ENCODE peak calls at places on chromosomes 16 and 17, in eight cellular contexts. O is epithelial cell of esophagus, K is A549, Z is heart left ventricle, X is GM12865, B is choroid plexus epithelial cell, N is astrocyte of the cerebellum, G is adrenal gland. Y is an unnamed sample.

GRCh38 chr17:73401911-73402310 is 90.1 kb upstream of the CDC42EP4 start:
- DNase-seq in O (no peak), K (no peak), Z (peak), X (peak), B (peak), N (peak), G (peak), Y (no peak)

GRCh38 chr16:57955572-57955971 is 15.4 kb downstream of the CNGB1 start:
- DNase-seq in O (peak), K (no peak), Z (no peak), X (no peak), B (no peak), N (no peak), G (peak), Y (no peak)

GRCh38 chr16:81204794-81205680 is 33.5 kb upstream of the BCO1 start:
- DNase-seq in O (peak), K (peak), Z (no peak), X (peak), B (peak), N (peak), G (peak), Y (no peak)

GRCh38 chr17:74362811-74363498 is 1.3 kb upstream of the BTBD17 start:
- DNase-seq in O (no peak), K (no peak), Z (no peak), X (no peak), B (no peak), N (no peak), G (no peak), Y (no peak)

GRCh38 chr17:44069974-44070454 is 521 bp upstream of the G6PC3 start:
- DNase-seq in O (peak), K (peak), Z (peak), X (no peak), B (peak), N (no peak), G (peak), Y (no peak)

GRCh38 chr16:4182581-4183257 is 59.2 kb downstream of the SRL start:
- DNase-seq in O (no peak), K (no peak), Z (peak), X (peak), B (no peak), N (no peak), G (no peak), Y (no peak)

GRCh38 chr16:50925758-50926357 is 184.0 kb downstream of the CYLD start:
- DNase-seq in O (peak), K (no peak), Z (no peak), X (no peak), B (no peak), N (no peak), G (no peak), Y (no peak)

GRCh38 chr16:47888142-47888541 is 267.7 kb downstream of the ABCC12 start:
- DNase-seq in O (peak), K (peak), Z (no peak), X (no peak), B (peak), N (no peak), G (no peak), Y (peak)

GRCh38 chr16:700684-701584 is 4.7 kb downstream of the FBXL16 start:
- DNase-seq in O (no peak), K (no peak), Z (no peak), X (no peak), B (no peak), N (no peak), G (no peak), Y (no peak)

GRCh38 chr16:56632160-56632847 is at the start of gene MT1M:
- DNase-seq in O (no peak), K (no peak), Z (peak), X (no peak), B (no peak), N (no peak), G (peak), Y (no peak)

GRCh38 chr16:69620564-69620963 is 54.8 kb downstream of the NFAT5 start:
- DNase-seq in O (peak), K (no peak), Z (no peak), X (no peak), B (peak), N (no peak), G (no peak), Y (no peak)

GRCh38 chr16:35198223-35199199 is 1739.1 kb downstream of the TP53TG3F start:
- DNase-seq in O (no peak), K (no peak), Z (no peak), X (no peak), B (no peak), N (no peak), G (no peak), Y (no peak)

GRCh38 chr16:57754354-57755060 is 18.9 kb downstream of the KATNB1 start:
- DNase-seq in O (no peak), K (no peak), Z (peak), X (no peak), B (no peak), N (no peak), G (no peak), Y (no peak)

GRCh38 chr17:8056232-8056975 is 17.5 kb downstream of the ALOX15B start:
- DNase-seq in O (peak), K (no peak), Z (no peak), X (peak), B (peak), N (peak), G (peak), Y (peak)

GRCh38 chr16:74813109-74813641 is 38.6 kb upstream of the FA2H start:
- DNase-seq in O (peak), K (peak), Z (peak), X (peak), B (peak), N (peak), G (peak), Y (peak)

GRCh38 chr17:7444682-7445010 is 215 bp upstream of the CHRNB1 start:
- DNase-seq in O (no peak), K (no peak), Z (no peak), X (no peak), B (no peak), N (no peak), G (no peak), Y (no peak)

GRCh38 chr16:57028086-57028485 is 38.7 kb downstream of the NLRC5 start:
- DNase-seq in O (peak), K (no peak), Z (no peak), X (no peak), B (no peak), N (no peak), G (no peak), Y (no peak)

GRCh38 chr17:348692-349425 is 3.7 kb downstream of the RPH3AL start:
- DNase-seq in O (peak), K (peak), Z (peak), X (no peak), B (peak), N (no peak), G (peak), Y (no peak)

DNA sequence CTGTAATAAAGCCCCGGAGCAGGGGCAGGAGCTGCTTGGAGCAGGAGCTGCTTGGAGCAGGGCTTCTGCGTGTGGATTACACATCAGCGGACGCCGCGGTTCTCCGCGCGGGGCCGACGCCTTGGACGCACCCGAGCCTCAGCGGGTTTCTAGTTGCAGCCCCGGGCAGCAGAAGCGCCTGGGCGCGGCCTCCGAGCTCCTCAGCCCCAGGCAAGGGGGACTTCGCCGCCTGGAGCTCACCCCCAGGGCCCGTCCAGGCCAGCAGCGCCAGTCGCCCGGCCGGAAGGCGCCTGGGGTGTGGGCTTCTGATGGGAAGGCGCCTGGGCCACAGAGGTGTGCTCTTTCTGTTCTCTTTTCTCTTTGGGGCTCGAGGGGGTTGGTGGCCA is 6.3 kb downstream of the FOXF1 start:
- DNase-seq in O (no peak), K (no peak), Z (peak), X (no peak), B (peak), N (no peak), G (no peak), Y (no peak)
- H3K4me3 ChIP-seq in O (no peak), K (no peak), Z (no peak), X (no peak), B (peak), N (peak), G (no peak), Y (no peak)

GRCh38 chr16:87658564-87659225 is 56.4 kb downstream of the JPH3 start:
- DNase-seq in O (no peak), K (no peak), Z (no peak), X (no peak), B (no peak), N (no peak), G (no peak), Y (no peak)

GRCh38 chr16:87664792-87665191 is 62.5 kb downstream of the JPH3 start:
- DNase-seq in O (no peak), K (no peak), Z (no peak), X (no peak), B (no peak), N (no peak), G (no peak), Y (no peak)

GRCh38 chr16:87665193-87665592 is 62.9 kb downstream of the JPH3 start:
- DNase-seq in O (no peak), K (no peak), Z (no peak), X (no peak), B (no peak), N (no peak), G (no peak), Y (no peak)

GRCh38 chr16:87662254-87663204 is 60.2 kb downstream of the JPH3 start:
- DNase-seq in O (no peak), K (no peak), Z (no peak), X (no peak), B (no peak), N (no peak), G (no peak), Y (no peak)

GRCh38 chr16:87661561-87661960 is 59.3 kb downstream of the JPH3 start:
- DNase-seq in O (peak), K (peak), Z (peak), X (peak), B (peak), N (no peak), G (peak), Y (no peak)
- TF ChIP-seq CTCF in O (no peak), K (no peak), Z (no peak), X (no peak), B (no peak), N (no peak), G (no peak), Y (no peak)

DNA sequence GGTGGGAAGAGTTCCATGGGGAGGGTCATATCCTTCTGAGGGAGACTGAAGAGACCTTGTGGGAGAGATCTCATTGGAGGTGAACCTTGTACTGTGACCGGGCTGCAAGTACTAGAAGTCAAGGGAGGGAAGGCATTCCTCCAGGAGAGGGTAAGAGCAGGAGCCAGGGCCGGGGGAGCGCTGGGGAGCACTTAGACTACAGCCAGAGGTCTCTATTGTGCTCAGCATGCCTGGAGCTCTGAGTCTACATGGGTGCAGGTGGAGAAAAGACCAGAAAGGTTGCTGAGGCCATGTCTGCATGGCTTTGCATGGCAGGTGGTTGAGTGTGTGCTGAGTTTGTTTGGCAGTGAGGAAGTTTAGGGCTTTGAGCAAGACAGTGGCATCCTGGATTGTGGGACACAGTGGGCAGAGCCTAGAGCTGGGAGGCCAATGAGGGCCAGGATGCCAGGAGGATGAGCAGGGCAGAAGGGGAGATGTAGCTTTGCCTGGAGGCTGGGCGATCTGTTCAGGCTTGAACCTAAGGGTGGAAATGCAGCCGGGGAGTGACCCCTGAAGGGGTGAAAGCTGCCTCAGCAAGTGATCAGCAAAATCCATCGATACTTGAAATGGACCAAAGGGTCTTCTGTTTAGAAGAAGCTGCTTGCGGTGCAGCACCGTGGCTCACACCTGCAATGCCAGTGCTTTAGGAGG is 317.4 kb upstream of the TNRC6C start:
- DNase-seq in O (no peak), K (no peak), Z (no peak), X (no peak), B (no peak), N (no peak), G (no peak), Y (no peak)
- H3K4me3 ChIP-seq in O (no peak), K (no peak), Z (no peak), X (no peak), B (no peak), N (no peak), G (no peak), Y (no peak)

GRCh38 chr16:89873109-89873821 is at the start of gene TCF25:
- DNase-seq in O (peak), K (peak), Z (peak), X (peak), B (peak), N (peak), G (peak), Y (no peak)
- TF ChIP-seq CTCF in O (no peak), K (no peak), Z (no peak), X (no peak), B (peak), N (no peak), G (no peak), Y (no peak)

GRCh38 chr16:68088130-68088972 is 3.2 kb downstream of the NFATC3 start:
- DNase-seq in O (no peak), K (no peak), Z (no peak), X (no peak), B (no peak), N (no peak), G (no peak), Y (no peak)
- H3K4me3 ChIP-seq in O (no peak), K (no peak), Z (no peak), X (peak), B (no peak), N (no peak), G (no peak), Y (no peak)

GRCh38 chr16:20806168-20807050 is at the start of the genes ERI2 and REXO5:
- DNase-seq in O (peak), K (peak), Z (peak), X (peak), B (peak), N (peak), G (peak), Y (peak)
- TF ChIP-seq CTCF in O (peak), K (peak), Z (peak), X (peak), B (peak), N (peak), G (peak), Y (peak)

DNA sequence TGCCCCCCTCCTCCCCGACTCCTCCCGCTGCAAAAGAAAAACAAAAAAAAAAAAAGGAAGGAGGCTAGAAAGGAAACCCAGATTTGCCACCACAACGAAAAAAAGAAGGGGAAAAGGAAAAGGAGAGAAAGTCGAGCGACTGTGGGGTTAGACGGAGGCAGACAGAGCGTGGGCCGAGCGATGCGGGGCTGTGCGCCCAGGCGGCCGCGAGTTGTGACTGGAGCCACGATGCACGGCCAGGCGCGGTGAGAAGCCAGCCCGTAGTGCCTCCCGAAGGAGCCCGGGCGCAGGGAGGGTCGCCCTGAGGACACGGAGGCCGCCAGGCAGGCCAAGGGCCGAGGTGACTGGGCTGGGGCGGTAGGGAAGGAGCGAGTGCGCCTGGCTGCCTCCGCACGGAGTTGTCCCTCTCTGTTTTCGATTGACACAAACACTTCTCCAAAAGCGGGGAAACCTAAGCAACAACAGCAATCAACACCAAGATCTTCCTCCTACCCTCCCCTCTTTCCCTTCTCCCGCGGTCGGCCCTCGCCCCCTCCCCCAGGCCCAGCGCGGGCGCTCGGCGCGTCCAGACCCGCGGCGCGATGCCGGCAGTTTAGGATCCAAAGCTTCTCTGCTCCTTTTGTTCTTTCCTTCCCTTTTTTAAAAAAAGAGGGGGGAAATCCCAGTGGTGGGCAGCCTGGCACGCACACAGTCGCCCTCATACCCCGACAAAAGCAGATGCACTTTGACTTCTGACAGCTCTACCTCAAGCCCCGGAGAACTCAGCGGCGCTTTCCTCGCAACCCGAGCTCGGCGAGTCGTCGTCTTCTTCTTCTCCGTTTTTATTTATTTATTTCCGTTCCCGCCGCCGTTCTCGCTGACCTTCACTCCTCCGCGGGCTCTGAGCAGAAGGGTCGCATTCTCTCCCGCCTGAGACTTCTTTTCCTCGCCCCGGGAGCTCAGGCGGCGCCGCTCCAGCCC is at the start of gene LHX1:
- DNase-seq in O (no peak), K (no peak), Z (no peak), X (no peak), B (no peak), N (no peak), G (no peak), Y (no peak)
- H3K4me3 ChIP-seq in O (no peak), K (peak), Z (peak), X (peak), B (no peak), N (no peak), G (no peak), Y (peak)

Y was measured in kidney epithelial cell.